ENCODE peak calls at places on chromosomes 3 and 15, in four cellular contexts. T is ovary, A is Peyer's patch, P is cardiac muscle cell. J is an unnamed sample.

GRCh38 chr3:83632526-83632925 is 1326.3 kb upstream of the CADM2 start:
- DNase-seq in T (no peak), A (no peak), P (no peak), J (no peak)

GRCh38 chr15:67119238-67119846 is 53.9 kb downstream of the SMAD3 start:
- DNase-seq in T (no peak), A (no peak), P (no peak), J (no peak)

GRCh38 chr3:71389911-71390573 is 193.5 kb downstream of the FOXP1 start:
- DNase-seq in T (peak), A (peak), P (peak), J (peak)

GRCh38 chr15:63877713-63878271 is 44.0 kb upstream of the HERC1 start:
- DNase-seq in T (no peak), A (no peak), P (no peak), J (no peak)

GRCh38 chr15:38853608-38854007 is 289.0 kb upstream of the RASGRP1 start:
- DNase-seq in T (no peak), A (no peak), P (peak), J (peak)

GRCh38 chr3:38723569-38724391 is 74.3 kb upstream of the SCN5A start:
- DNase-seq in T (no peak), A (no peak), P (peak), J (no peak)

GRCh38 chr3:156175570-156175969 is 55.2 kb downstream of the KCNAB1 start:
- DNase-seq in T (no peak), A (no peak), P (no peak), J (no peak)

GRCh38 chr15:88852476-88852875 is 42.9 kb downstream of the HAPLN3 start:
- DNase-seq in T (no peak), A (no peak), P (no peak), J (no peak)

GRCh38 chr3:40841131-40841530 is 316.4 kb downstream of the ZNF621 start:
- DNase-seq in T (no peak), A (no peak), P (no peak), J (no peak)

GRCh38 chr3:187841552-187841951 is 96.3 kb upstream of the BCL6 start:
- DNase-seq in T (no peak), A (no peak), P (no peak), J (no peak)

GRCh38 chr15:90845201-90845949 is 23.0 kb upstream of the FURIN start:
- DNase-seq in T (no peak), A (peak), P (no peak), J (no peak)

GRCh38 chr3:188656196-188656982 is 502.4 kb downstream of the LPP start:
- DNase-seq in T (no peak), A (no peak), P (no peak), J (no peak)

GRCh38 chr15:44738340-44738984 is 2.1 kb downstream of the TRIM69 start:
- DNase-seq in T (no peak), A (no peak), P (peak), J (peak)

GRCh38 chr3:30324587-30324986 is 281.8 kb upstream of the TGFBR2 start:
- DNase-seq in T (no peak), A (no peak), P (no peak), J (no peak)

GRCh38 chr15:88604972-88605506 is 16.1 kb upstream of the AEN start:
- DNase-seq in T (no peak), A (no peak), P (peak), J (no peak)

GRCh38 chr3:108171095-108171494 is 51.1 kb downstream of the IFT57 start:
- DNase-seq in T (no peak), A (no peak), P (no peak), J (no peak)

GRCh38 chr3:78887029-78887428 is 880.8 kb downstream of the ROBO1 start:
- DNase-seq in T (no peak), A (no peak), P (no peak), J (no peak)
- H3K4me3 ChIP-seq in T (no peak), A (no peak), P (no peak), J (no peak)

GRCh38 chr3:196639517-196640500 is at the start of gene NRROS:
- DNase-seq in T (no peak), A (peak), P (peak), J (no peak)
- H3K4me3 ChIP-seq in T (peak), A (peak), P (peak), J (peak)

DNA sequence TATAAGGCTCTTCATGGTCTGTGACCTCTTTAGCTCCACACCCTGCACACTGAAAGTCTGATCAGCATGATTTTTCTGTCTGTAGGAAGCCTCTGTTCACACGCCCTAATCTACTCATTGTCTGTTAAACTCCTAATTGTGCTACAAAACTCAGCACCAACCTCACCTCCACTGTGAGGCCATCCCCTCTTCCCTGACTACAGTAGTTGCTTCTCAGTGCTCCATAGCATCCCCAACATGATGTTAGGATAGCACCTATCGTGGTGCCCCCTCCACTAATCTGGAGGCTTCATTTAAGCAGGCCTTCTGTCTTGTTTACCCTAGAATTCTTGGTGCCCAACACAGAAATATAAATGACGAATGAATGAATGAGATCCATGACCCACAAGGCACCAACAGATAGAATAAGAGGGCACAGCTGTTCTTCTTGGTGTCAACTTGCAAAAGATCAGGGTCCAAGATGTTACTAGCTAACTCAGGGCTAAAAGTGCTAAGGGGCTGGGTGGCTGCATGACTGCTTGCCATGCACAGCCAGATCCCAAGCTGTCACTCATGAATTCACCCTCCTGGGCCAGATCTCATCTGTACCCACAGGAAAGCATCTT is 55.2 kb upstream of the HEG1 start:
- DNase-seq in T (no peak), A (no peak), P (no peak), J (no peak)
- H3K4me3 ChIP-seq in T (no peak), A (no peak), P (no peak), J (no peak)

GRCh38 chr15:56468271-56468912 is 3.5 kb upstream of the MNS1 start:
- DNase-seq in T (no peak), A (no peak), P (no peak), J (peak)
- H3K4me3 ChIP-seq in T (no peak), A (no peak), P (no peak), J (peak)

GRCh38 chr15:33183334-33183733 is 11.2 kb downstream of the FMN1 start:
- DNase-seq in T (no peak), A (no peak), P (no peak), J (no peak)

GRCh38 chr15:33188159-33188558 is 6.4 kb downstream of the FMN1 start:
- DNase-seq in T (no peak), A (no peak), P (no peak), J (no peak)

GRCh38 chr15:33191641-33192040 is 2.9 kb downstream of the FMN1 start:
- DNase-seq in T (no peak), A (no peak), P (no peak), J (no peak)

GRCh38 chr15:33190539-33190938 is 4.0 kb downstream of the FMN1 start:
- DNase-seq in T (no peak), A (no peak), P (no peak), J (no peak)

GRCh38 chr15:33188654-33189257 is 5.8 kb downstream of the FMN1 start:
- DNase-seq in T (no peak), A (no peak), P (no peak), J (no peak)
- H3K4me3 ChIP-seq in T (no peak), A (no peak), P (no peak), J (no peak)

DNA sequence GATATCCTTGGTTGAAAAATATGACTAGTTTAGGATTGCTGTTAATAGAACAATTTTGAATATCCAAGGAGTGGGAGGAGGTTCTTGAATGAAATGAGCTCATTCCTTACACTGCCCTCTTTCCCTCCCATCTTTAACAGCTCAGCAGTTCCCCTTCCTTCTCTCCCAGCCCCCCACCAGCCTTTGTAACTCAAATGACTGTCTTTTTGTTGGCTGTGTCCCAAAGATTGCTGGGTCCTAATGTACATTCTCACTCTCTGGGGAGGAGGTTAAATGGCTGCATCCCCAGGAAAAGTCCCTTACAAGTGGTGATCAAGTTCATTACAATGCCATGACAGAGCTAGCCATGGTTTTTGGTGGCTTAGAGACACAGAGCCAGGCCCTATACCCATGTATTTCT is 293.1 kb upstream of the TPM1 start:
- DNase-seq in T (no peak), A (no peak), P (no peak), J (no peak)
- H3K4me3 ChIP-seq in T (no peak), A (no peak), P (no peak), J (no peak)

GRCh38 chr3:194328080-194328571 is 23.0 kb downstream of the CPN2 start:
- DNase-seq in T (no peak), A (no peak), P (no peak), J (no peak)

GRCh38 chr3:194327414-194328079 is 23.6 kb downstream of the CPN2 start:
- DNase-seq in T (no peak), A (no peak), P (no peak), J (no peak)

GRCh38 chr3:194330579-194330978 is 20.5 kb downstream of the CPN2 start:
- DNase-seq in T (no peak), A (no peak), P (no peak), J (no peak)

GRCh38 chr3:194329566-194329965 is 21.6 kb downstream of the CPN2 start:
- DNase-seq in T (no peak), A (no peak), P (no peak), J (no peak)

DNA sequence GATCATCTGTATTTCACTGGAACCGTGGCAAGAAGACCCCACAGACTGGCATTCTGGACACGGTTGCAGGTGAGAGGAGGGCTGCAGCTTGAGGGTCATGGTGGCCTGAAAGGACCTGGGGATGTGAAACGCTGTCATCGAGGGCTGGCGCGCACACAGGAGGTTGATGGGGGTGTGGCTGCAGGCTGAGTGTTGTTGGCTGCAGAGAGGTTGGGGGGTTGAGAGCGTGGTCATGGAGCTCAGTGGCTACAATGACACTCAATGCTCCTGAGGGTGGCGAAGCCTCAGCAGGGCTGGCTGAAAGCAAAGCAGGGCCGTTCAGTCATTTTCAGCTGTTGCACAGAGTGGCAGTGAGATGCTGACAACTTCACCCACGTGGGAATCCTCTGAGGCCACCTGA is 21.0 kb downstream of the CPN2 start:
- DNase-seq in T (no peak), A (no peak), P (no peak), J (no peak)
- H3K4me3 ChIP-seq in T (no peak), A (no peak), P (no peak), J (no peak)

J was measured in Jurkat, Clone E6-1.